ENCODE peak calls at places on chromosome 16, in ten cellular contexts. B, I, R, T, M, E, A, N, H and C are unnamed samples.

GRCh38 chr16:49261930-49262329 is 19.7 kb downstream of the CBLN1 start:
- DNase-seq in B (no peak), I (no peak), R (no peak), T (no peak), M (no peak), E (no peak), A (no peak), N (no peak), H (no peak), C (no peak)

GRCh38 chr16:12089492-12090161 is 113.1 kb downstream of the SNX29 start:
- DNase-seq in B (peak; percentile 14), I (no peak), R (no peak), T (peak; percentile 43), M (no peak), E (peak; percentile 54), A (peak; percentile 27), N (peak; percentile 58), H (peak; percentile 72), C (peak; percentile 81)

GRCh38 chr16:20866792-20867191 is 33.4 kb downstream of the DCUN1D3 start:
- DNase-seq in B (no peak), I (no peak), R (no peak), T (no peak), M (no peak), E (no peak), A (no peak), N (no peak), H (no peak), C (no peak)

GRCh38 chr16:86405319-86405718 is 105.0 kb upstream of the FOXF1 start:
- DNase-seq in B (no peak), I (no peak), R (no peak), T (no peak), M (no peak), E (no peak), A (no peak), N (no peak), H (peak; percentile 38), C (no peak)

GRCh38 chr16:85202631-85203461 is 90.6 kb upstream of the CIBAR2 start:
- DNase-seq in B (no peak), I (no peak), R (no peak), T (peak; percentile 59), M (peak; percentile 50), E (no peak), A (no peak), N (peak; percentile 80), H (peak; percentile 89), C (peak; percentile 82)

GRCh38 chr16:57876210-57876609 is 73.9 kb upstream of the KIFC3 start:
- DNase-seq in B (no peak), I (no peak), R (no peak), T (no peak), M (no peak), E (no peak), A (no peak), N (no peak), H (no peak), C (no peak)

GRCh38 chr16:69443809-69444611 is 19.6 kb downstream of the CYB5B start:
- DNase-seq in B (no peak), I (no peak), R (no peak), T (no peak), M (no peak), E (no peak), A (no peak), N (no peak), H (peak; percentile 67), C (no peak)

GRCh38 chr16:51167170-51167710 is 16.2 kb upstream of the SALL1 start:
- DNase-seq in B (no peak), I (no peak), R (no peak), T (no peak), M (no peak), E (no peak), A (no peak), N (no peak), H (no peak), C (peak; percentile 21)

GRCh38 chr16:72722552-72722951 is 325.4 kb downstream of the ZFHX3 start:
- DNase-seq in B (no peak), I (no peak), R (no peak), T (no peak), M (peak; percentile 85), E (no peak), A (no peak), N (no peak), H (no peak), C (peak; percentile 8)

GRCh38 chr16:89268987-89269735 is 51.7 kb downstream of the ZNF778 start:
- DNase-seq in B (no peak), I (no peak), R (no peak), T (no peak), M (no peak), E (no peak), A (no peak), N (peak; percentile 59), H (peak; percentile 56), C (no peak)

GRCh38 chr16:1438229-1439057 is 5.9 kb downstream of the CCDC154 start:
- DNase-seq in B (no peak), I (no peak), R (no peak), T (no peak), M (no peak), E (no peak), A (no peak), N (no peak), H (no peak), C (no peak)

GRCh38 chr16:67441907-67442306 is 11.0 kb downstream of the HSD11B2 start:
- DNase-seq in B (no peak), I (no peak), R (no peak), T (no peak), M (no peak), E (no peak), A (no peak), N (no peak), H (no peak), C (no peak)

GRCh38 chr16:89700649-89701424 is 668 bp downstream of the SPATA2L start:
- DNase-seq in B (no peak), I (no peak), R (no peak), T (peak; percentile 53), M (peak; percentile 46), E (peak; percentile 74), A (peak; percentile 60), N (no peak), H (peak; percentile 38), C (peak; percentile 93)

GRCh38 chr16:88781140-88782077 is 3.6 kb downstream of the PIEZO1 start:
- DNase-seq in B (no peak), I (peak; percentile 50), R (no peak), T (no peak), M (no peak), E (peak; percentile 70), A (no peak), N (no peak), H (no peak), C (no peak)

GRCh38 chr16:29994613-29995329 is 646 bp downstream of the HIRIP3 start:
- DNase-seq in B (no peak), I (peak; percentile 68), R (no peak), T (peak; percentile 61), M (no peak), E (peak; percentile 78), A (no peak), N (peak; percentile 77), H (peak; percentile 91), C (no peak)